ENCODE peak calls at places on chromosomes 6 and 20, in seven cellular contexts. H is tibial nerve; G is lung; D is H7; V is CD8-positive, alpha-beta memory T cell; J is HCT116; I is fibroblast of lung. B is an unnamed sample.
A peak's percentile ranks its signal among the peaks of the same experiment; 100 is the strongest.

GRCh38 chr20:18195931-18196330 is 58.3 kb downstream of the KAT14 start:
- DNase-seq in H (no peak), G (no peak), D (no peak), V (no peak), J (no peak), I (no peak), B (no peak)

GRCh38 chr20:14829897-14830296 is 492.5 kb upstream of the FLRT3 start:
- DNase-seq in H (no peak), G (no peak), D (no peak), V (no peak), J (no peak), I (no peak), B (no peak)

GRCh38 chr20:51345601-51346101 is 196.9 kb downstream of the NFATC2 start:
- DNase-seq in H (peak; percentile 27), G (no peak), D (no peak), V (no peak), J (no peak), I (peak; percentile 55), B (no peak)

GRCh38 chr6:134675110-134676038 is 274.5 kb downstream of the ALDH8A1 start:
- DNase-seq in H (no peak), G (no peak), D (no peak), V (no peak), J (no peak), I (no peak), B (no peak)

GRCh38 chr20:30502670-30503069 is 754.8 kb upstream of the DEFB115 start:
- DNase-seq in H (no peak), G (no peak), D (no peak), V (no peak), J (no peak), I (no peak), B (no peak)

GRCh38 chr6:16420715-16421461 is 182.5 kb downstream of the GMPR start:
- DNase-seq in H (no peak), G (no peak), D (no peak), V (peak; percentile 74), J (no peak), I (peak; percentile 57), B (no peak)

GRCh38 chr20:14622796-14623195 is 285.4 kb upstream of the FLRT3 start:
- DNase-seq in H (no peak), G (no peak), D (peak; percentile 19), V (no peak), J (peak; percentile 15), I (peak; percentile 42), B (peak; percentile 8)

GRCh38 chr6:57198926-57199636 is 23.0 kb downstream of the RAB23 start:
- DNase-seq in H (no peak), G (no peak), D (peak; percentile 21), V (no peak), J (no peak), I (no peak), B (no peak)

GRCh38 chr20:22682381-22682780 is 98.0 kb upstream of the FOXA2 start:
- DNase-seq in H (no peak), G (no peak), D (no peak), V (no peak), J (no peak), I (no peak), B (no peak)

GRCh38 chr6:168815229-168815628 is 374.2 kb downstream of the SMOC2 start:
- DNase-seq in H (no peak), G (no peak), D (peak; percentile 56), V (no peak), J (peak; percentile 4), I (no peak), B (no peak)

GRCh38 chr6:89921197-89921596 is 26.9 kb downstream of the GJA10 start:
- DNase-seq in H (no peak), G (no peak), D (no peak), V (no peak), J (no peak), I (no peak), B (no peak)

GRCh38 chr6:41625442-41625841 is 12.8 kb upstream of the MDFI start:
- DNase-seq in H (no peak), G (no peak), D (no peak), V (peak; percentile 24), J (no peak), I (no peak), B (no peak)

GRCh38 chr20:41256516-41256915 is 61.0 kb downstream of the ZHX3 start:
- DNase-seq in H (no peak), G (no peak), D (no peak), V (no peak), J (no peak), I (no peak), B (no peak)

GRCh38 chr6:1620504-1621327 is 11.0 kb downstream of the FOXC1 start:
- DNase-seq in H (no peak), G (no peak), D (no peak), V (no peak), J (no peak), I (no peak), B (no peak)

GRCh38 chr6:113361014-113361645 is 496.0 kb upstream of the MARCKS start:
- DNase-seq in H (no peak), G (no peak), D (no peak), V (no peak), J (peak; percentile 66), I (peak; percentile 98), B (no peak)

GRCh38 chr6:4369616-4370015 is 234.2 kb upstream of the ECI2 start:
- DNase-seq in H (no peak), G (no peak), D (no peak), V (no peak), J (no peak), I (peak; percentile 82), B (no peak)

GRCh38 chr6:72894091-72894490 is 272.2 kb downstream of the KCNQ5 start:
- DNase-seq in H (no peak), G (no peak), D (no peak), V (no peak), J (no peak), I (peak; percentile 5), B (no peak)

GRCh38 chr6:44250067-44250717 is 3.3 kb downstream of the HSP90AB1 start:
- DNase-seq in H (no peak), G (no peak), D (no peak), V (no peak), J (no peak), I (peak; percentile 15), B (no peak)

GRCh38 chr6:26021350-26022165 is 59.0 kb downstream of the TRIM38 start:
- DNase-seq in H (peak; percentile 89), G (peak; percentile 93), D (peak; percentile 92), V (peak; percentile 94), J (peak; percentile 95), I (peak; percentile 93), B (peak; percentile 92)

GRCh38 chr20:48547682-48548081 is 280.1 kb downstream of the PREX1 start:
- DNase-seq in H (no peak), G (no peak), D (no peak), V (no peak), J (no peak), I (no peak), B (no peak)
- H3K27me3 ChIP-seq in H (peaks cover 14% of the 10 kb centered on the region), G (no peaks in the 10 kb centered on the region), D (no peaks in the 10 kb centered on the region), V (peaks cover 6% of the 10 kb centered on the region), J (no peaks in the 10 kb centered on the region), I (no peaks in the 10 kb centered on the region), B (no peaks in the 10 kb centered on the region)

GRCh38 chr20:11044561-11044960 is 370.8 kb upstream of the JAG1 start:
- DNase-seq in H (no peak), G (no peak), D (no peak), V (no peak), J (no peak), I (no peak), B (no peak)
- H3K4me3 ChIP-seq in H (no peak overlapping the region), G (no peak overlapping the region), D (no peak overlapping the region), V (no peak overlapping the region), J (no peak overlapping the region), I (no peak overlapping the region), B (no peak overlapping the region)

GRCh38 chr6:149470948-149471347 is 13.9 kb downstream of the ZC3H12D start:
- DNase-seq in H (no peak), G (no peak), D (no peak), V (no peak), J (no peak), I (no peak), B (no peak)
- H3K36me3 ChIP-seq in H (no peaks in the 10 kb centered on the region), G (no peaks in the 10 kb centered on the region), D (no peaks in the 10 kb centered on the region), V (peaks cover 4% of the 10 kb centered on the region), J (no peaks in the 10 kb centered on the region), I (no peaks in the 10 kb centered on the region), B (no peaks in the 10 kb centered on the region)

GRCh38 chr6:33815854-33816253 is 12.1 kb upstream of the MLN start:
- DNase-seq in H (no peak), G (no peak), D (peak; percentile 89), V (no peak), J (peak; percentile 32), I (peak; percentile 11), B (no peak)
- H3K27me3 ChIP-seq in H (peaks cover 54% of the 10 kb centered on the region), G (no peaks in the 10 kb centered on the region), D (no peaks in the 10 kb centered on the region), V (peaks cover 12% of the 10 kb centered on the region), J (peaks cover 30% of the 10 kb centered on the region), I (peaks cover 22% of the 10 kb centered on the region), B (no peaks in the 10 kb centered on the region)